ENCODE peak calls at places on chromosomes 4 and X, in five cellular contexts. O is body of pancreas, F is ovary, E is brain microvascular endothelial cell, P is cardiac muscle cell. D is an unnamed sample.

GRCh38 chr4:56958111-56958517 is 19.3 kb downstream of the NOA1 start:
- DNase-seq in P (no peak), E (peak), O (peak), F (peak), D (peak)

GRCh38 chr4:38673109-38673978 is 9.3 kb downstream of the KLF3 start:
- DNase-seq in E (no peak), F (peak), O (peak), P (peak), D (no peak)

GRCh38 chr4:77169496-77169895 is 12.5 kb downstream of the CCNG2 start:
- DNase-seq in O (no peak), E (no peak), F (no peak), P (no peak), D (no peak)

GRCh38 chr4:128286474-128287158 is 997 bp downstream of the PGRMC2 start:
- DNase-seq in E (no peak), O (peak), P (peak), F (no peak), D (no peak)

GRCh38 chr4:26238782-26239647 is 81.8 kb upstream of the RBPJ start:
- DNase-seq in E (peak), F (no peak), O (peak), P (no peak), D (no peak)

GRCh38 chr4:1169691-1170096 is 2.7 kb downstream of the SPON2 start:
- DNase-seq in F (no peak), P (no peak), O (no peak), E (no peak), D (peak)

GRCh38 chr4:187744911-187745310 is 250.7 kb upstream of the ZFP42 start:
- DNase-seq in O (no peak), F (no peak), E (no peak), P (no peak), D (no peak)

GRCh38 chr4:111398906-111399330 is 746.3 kb upstream of the FAM241A start:
- DNase-seq in P (peak), O (no peak), E (no peak), F (no peak), D (no peak)

GRCh38 chr4:25703731-25704388 is 48.2 kb downstream of the SLC34A2 start:
- DNase-seq in F (no peak), E (no peak), O (no peak), P (peak), D (no peak)

GRCh38 chr4:144646523-144647094 is 653 bp downstream of the HHIP start:
- DNase-seq in P (peak), E (no peak), F (no peak), O (no peak), D (no peak)

GRCh38 chr4:71209161-71209560 is 129.7 kb upstream of the SLC4A4 start:
- DNase-seq in F (no peak), E (peak), O (no peak), P (no peak), D (no peak)

GRCh38 chrX:153582896-153583295 is 16.0 kb downstream of the CCNQ start:
- DNase-seq in O (peak), P (no peak), E (no peak), F (no peak), D (peak)

GRCh38 chrX:131262738-131263679 is 26.1 kb downstream of the IGSF1 start:
- DNase-seq in P (peak), E (no peak), O (peak), F (no peak), D (no peak)

GRCh38 chr4:156778093-156778492 is 193.5 kb downstream of the PDGFC start:
- DNase-seq in O (no peak), P (no peak), F (no peak), E (no peak), D (no peak)

GRCh38 chrX:150772150-150772970 is 79.2 kb downstream of the MTMR1 start:
- DNase-seq in O (peak), E (peak), P (peak), F (peak), D (peak)

GRCh38 chr4:159677521-159677920 is 574.6 kb downstream of the RAPGEF2 start:
- DNase-seq in E (peak), O (peak), P (no peak), F (no peak), D (no peak)

GRCh38 chr4:95545526-95545925 is 3.2 kb downstream of the UNC5C start:
- DNase-seq in F (no peak), E (no peak), P (no peak), O (no peak), D (no peak)

GRCh38 chr4:17647927-17648326 is 33.5 kb downstream of the MED28 start:
- DNase-seq in E (no peak), F (no peak), O (no peak), P (no peak), D (no peak)

GRCh38 chrX:130301405-130301804 is 32.7 kb upstream of the ZNF280C start:
- DNase-seq in F (no peak), P (no peak), O (no peak), E (no peak), D (no peak)

GRCh38 chr4:154534296-154534695 is 15.9 kb downstream of the PLRG1 start:
- DNase-seq in P (no peak), F (no peak), E (no peak), O (no peak), D (no peak)

GRCh38 chr4:132767901-132768300 is 381.2 kb upstream of the PCDH10 start:
- DNase-seq in F (no peak), E (no peak), P (no peak), O (no peak), D (no peak)

GRCh38 chr4:16264798-16265197 is 38.5 kb upstream of the TAPT1 start:
- DNase-seq in F (no peak), O (peak), E (peak), P (peak), D (no peak)

GRCh38 chr4:76622126-76622525 is 187.1 kb downstream of the SHROOM3 start:
- DNase-seq in P (no peak), O (peak), E (no peak), F (no peak), D (no peak)

GRCh38 chrX:65643046-65643785 is 24.2 kb upstream of the MSN start:
- DNase-seq in P (no peak), E (no peak), O (peak), F (no peak), D (no peak)

GRCh38 chr4:21697583-21697982 is 251.0 kb downstream of the KCNIP4 start:
- DNase-seq in E (peak), O (no peak), P (peak), F (no peak), D (no peak)

GRCh38 chrX:40746536-40746935 is 11.2 kb upstream of the MED14 start:
- DNase-seq in P (no peak), F (no peak), E (no peak), O (no peak), D (no peak)

GRCh38 chrX:37060999-37061398 is 52.8 kb downstream of the FAM47C start:
- DNase-seq in O (peak), P (peak), F (no peak), E (peak), D (no peak)

GRCh38 chr4:171746418-171746817 is 66.8 kb upstream of the GALNTL6 start:
- DNase-seq in P (no peak), F (no peak), E (no peak), O (no peak), D (no peak)

GRCh38 chrX:9874483-9874882 is 88.3 kb downstream of the SHROOM2 start:
- DNase-seq in F (no peak), E (no peak), P (no peak), O (no peak), D (no peak)

GRCh38 chr4:38424171-38424871 is 239.7 kb upstream of the KLF3 start:
- DNase-seq in F (no peak), O (peak), P (peak), E (no peak), D (no peak)

GRCh38 chr4:926538-926937 is 5.6 kb downstream of the GAK start:
- DNase-seq in P (peak), O (peak), F (no peak), E (no peak), D (no peak)

GRCh38 chr4:185209031-185209851 is at the start of gene SNX25:
- DNase-seq in F (peak), O (peak), E (peak), P (peak), D (peak)

GRCh38 chr4:125085-125820 is 952 bp downstream of the ZNF718 start:
- DNase-seq in E (peak), F (no peak), P (peak), O (peak), D (no peak)

GRCh38 chr4:64158648-64159326 is 250.5 kb downstream of the TECRL start:
- DNase-seq in E (peak), P (peak), F (no peak), O (peak), D (no peak)

GRCh38 chr4:5751918-5752802 is 41.2 kb downstream of the EVC start:
- DNase-seq in E (peak), P (no peak), O (no peak), F (no peak), D (no peak)

GRCh38 chr4:108155373-108155772 is 13.4 kb downstream of the LEF1 start:
- DNase-seq in P (peak), O (no peak), E (no peak), F (no peak), D (no peak)
- TF ChIP-seq CTCF in P (no peak), O (no peak), E (peak), F (no peak), D (no peak)

GRCh38 chr4:104693601-104694201 is 199.0 kb upstream of the CXXC4 start:
- DNase-seq in P (no peak), O (no peak), F (no peak), E (no peak), D (no peak)
- TF ChIP-seq CTCF in P (peak), O (peak), F (no peak), E (peak), D (peak)

GRCh38 chr4:153207027-153207426 is 2.8 kb downstream of the TRIM2 start:
- DNase-seq in O (no peak), E (no peak), F (no peak), P (no peak), D (no peak)

GRCh38 chr4:153204247-153205027 is at the start of gene TRIM2:
- DNase-seq in E (peak), F (peak), P (peak), O (peak), D (no peak)

GRCh38 chr4:153206534-153206933 is 2.3 kb downstream of the TRIM2 start:
- DNase-seq in O (no peak), F (no peak), P (no peak), E (no peak), D (no peak)

GRCh38 chr4:153205757-153206156 is 1.5 kb downstream of the TRIM2 start:
- DNase-seq in E (peak), F (no peak), P (no peak), O (peak), D (no peak)

GRCh38 chr4:153205028-153205648 is 895 bp downstream of the TRIM2 start:
- DNase-seq in E (no peak), F (no peak), O (peak), P (no peak), D (no peak)
- TF ChIP-seq CTCF in E (no peak), F (no peak), O (no peak), P (no peak), D (no peak)

GRCh38 chr4:174222266-174222872 is 61.1 kb downstream of the FBXO8 start:
- DNase-seq in F (no peak), O (peak), E (peak), P (peak), D (no peak)
- TF ChIP-seq CTCF in F (peak), O (peak), E (peak), P (peak), D (peak)

GRCh38 chr4:2936773-2937145 is 26.4 kb downstream of the NOP14 start:
- DNase-seq in P (no peak), O (no peak), F (no peak), E (peak), D (no peak)

GRCh38 chr4:2933566-2934076 is 29.6 kb downstream of the NOP14 start:
- DNase-seq in F (no peak), E (no peak), P (no peak), O (no peak), D (no peak)

GRCh38 chr4:2934077-2934812 is 29.0 kb downstream of the NOP14 start:
- DNase-seq in F (peak), E (peak), P (peak), O (peak), D (peak)

GRCh38 chr4:2935762-2936743 is 27.2 kb downstream of the NOP14 start:
- DNase-seq in E (peak), P (no peak), F (no peak), O (no peak), D (no peak)

DNA sequence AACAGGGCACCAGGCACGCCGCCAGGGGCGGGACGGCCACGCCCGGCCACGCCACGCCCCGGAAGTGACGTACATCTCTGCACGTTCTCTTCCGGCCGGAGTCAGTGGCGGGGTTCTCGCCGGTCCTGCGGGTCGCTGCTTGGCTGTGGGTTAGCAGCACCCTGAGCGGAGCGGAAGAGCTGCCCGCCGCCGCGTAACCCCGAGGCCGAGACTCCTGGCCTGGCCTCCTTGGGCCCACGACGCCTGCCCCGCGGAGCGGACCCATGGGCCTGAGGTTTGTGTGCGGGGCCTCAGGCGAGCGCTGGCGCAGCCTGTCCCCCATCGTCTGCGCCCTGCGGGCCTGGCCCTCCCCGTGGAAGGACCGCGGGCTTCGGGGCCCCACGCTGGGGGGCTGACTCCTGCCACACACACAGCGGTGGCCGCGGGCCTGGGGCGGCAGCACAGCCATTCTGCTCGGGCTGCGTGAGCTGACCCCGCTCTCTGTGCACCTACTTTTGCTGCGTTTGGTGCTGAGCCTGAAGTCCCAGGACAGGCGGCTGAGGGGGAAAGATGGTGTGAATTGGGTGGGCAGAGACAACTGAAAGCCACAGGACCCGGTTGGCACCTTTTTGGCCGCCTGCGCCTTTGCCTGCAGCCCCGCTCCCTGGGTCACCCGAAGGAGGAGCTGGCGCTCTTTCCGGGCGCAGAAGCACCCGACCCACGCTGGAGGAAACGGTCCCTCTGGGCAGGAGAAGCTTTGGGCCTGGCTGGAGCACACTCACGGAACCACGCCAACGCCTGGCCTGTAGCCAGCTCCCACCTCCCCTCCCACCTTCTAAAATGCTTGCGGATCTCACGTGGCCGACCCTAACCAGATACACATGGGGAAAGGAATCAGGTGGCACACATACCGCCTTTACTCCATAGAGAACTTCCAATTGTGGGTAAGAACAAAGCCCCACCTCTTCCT is 28.1 kb downstream of the NOP14 start:
- DNase-seq in F (peak), E (peak), P (peak), O (peak), D (peak)
- TF ChIP-seq CTCF in F (no peak), E (peak), P (peak), O (no peak), D (no peak)

DNA sequence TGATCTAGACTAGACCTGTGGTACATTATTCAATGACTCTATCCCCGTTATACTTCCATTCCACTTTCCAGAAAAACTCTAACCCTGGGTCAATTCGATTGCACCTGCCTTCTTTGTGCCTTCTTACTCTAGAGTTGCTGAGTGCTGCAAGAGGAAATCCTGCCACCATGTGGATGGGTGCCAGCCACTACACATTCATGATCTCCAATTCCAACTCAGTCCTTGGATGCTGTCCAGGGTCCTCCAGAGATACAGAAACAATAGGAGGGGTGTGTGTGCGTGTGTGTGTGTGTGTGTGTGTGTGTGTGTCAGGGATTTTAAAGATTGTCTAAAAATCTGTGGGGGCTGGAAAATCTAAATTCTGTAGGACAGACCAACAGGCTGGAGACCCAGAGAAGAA is 42.9 kb upstream of the INTS6L start:
- DNase-seq in F (peak), E (peak), P (peak), O (peak), D (no peak)
- TF ChIP-seq CTCF in F (no peak), E (peak), P (peak), O (peak), D (peak)

GRCh38 chrX:53563324-53563723 is 123.2 kb downstream of the HUWE1 start:
- DNase-seq in F (no peak), O (no peak), P (no peak), E (no peak), D (no peak)

GRCh38 chrX:53556868-53557267 is 122.7 kb upstream of the HSD17B10 start:
- DNase-seq in F (no peak), O (no peak), P (no peak), E (no peak), D (no peak)

GRCh38 chrX:53561912-53562311 is 124.6 kb downstream of the HUWE1 start:
- DNase-seq in P (no peak), O (no peak), E (no peak), F (no peak), D (no peak)

DNA sequence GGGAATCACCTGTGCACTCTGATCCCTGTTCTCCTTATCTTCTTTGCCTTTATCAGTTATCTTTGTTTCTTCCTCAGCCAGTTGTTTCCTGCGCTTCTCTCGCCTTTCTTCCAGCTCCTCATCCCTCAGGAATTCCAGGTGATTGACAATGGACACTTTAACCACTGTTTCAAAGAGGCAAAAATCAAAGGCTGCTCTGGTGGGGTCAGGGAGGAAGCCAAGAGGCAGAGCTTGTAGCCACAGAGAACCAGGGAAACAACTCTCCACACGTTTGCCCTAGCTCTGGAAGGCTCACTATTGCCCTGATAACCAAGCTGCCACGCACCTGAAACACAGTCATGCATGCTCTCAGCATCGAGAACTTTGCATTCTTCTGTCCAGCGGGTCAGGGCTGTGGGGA is 124.5 kb upstream of the HSD17B10 start:
- DNase-seq in E (no peak), P (no peak), F (no peak), O (no peak), D (no peak)
- TF ChIP-seq CTCF in E (no peak), P (no peak), F (no peak), O (no peak), D (no peak)

DNA sequence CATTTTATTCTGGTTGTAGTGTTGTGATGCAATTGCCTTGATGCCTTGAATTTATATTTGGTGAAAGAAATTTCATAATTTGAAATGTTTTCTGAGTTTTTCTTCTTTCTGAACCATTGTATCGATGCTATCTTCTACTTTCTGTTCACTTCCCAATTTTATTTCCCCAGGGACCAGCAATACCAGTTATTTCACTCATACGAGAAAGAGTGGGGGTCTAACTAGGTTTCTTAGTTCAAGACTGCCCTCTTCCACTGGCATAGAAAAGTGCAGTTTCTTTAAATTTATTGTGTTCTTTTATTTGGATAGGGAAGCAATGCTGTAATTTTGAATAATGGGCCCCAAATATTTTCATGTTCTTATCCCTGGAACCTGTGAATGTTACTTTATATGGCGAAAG is 544.0 kb upstream of the ADGRL3 start:
- DNase-seq in E (no peak), F (no peak), O (no peak), P (no peak), D (no peak)
- TF ChIP-seq CTCF in E (peak), F (no peak), O (no peak), P (no peak), D (no peak)

GRCh38 chr4:101334963-101335572 is 12.3 kb downstream of the PPP3CA start:
- DNase-seq in E (no peak), O (peak), F (no peak), P (no peak), D (no peak)
- TF ChIP-seq CTCF in E (no peak), O (no peak), F (no peak), P (no peak), D (no peak)